ENCODE peak calls at places on chromosomes 5 and 9, in nine cellular contexts. D is CD8-positive, alpha-beta T cell; S is GM04504; R is chondrocyte; E is stimulated activated CD8-positive, alpha-beta memory T cell treated with anti-CD3 and anti-CD28 coated beads, Interleukin-7, amount 100 ng/mL, for 24 hours; O is stomach; L is esophagus squamous epithelium; Y is GM03348; W is stimulated activated CD4-positive, alpha-beta T cell treated with anti-CD3 and anti-CD28 coated beads, TNF-alpha, amount 100 ng/mL, for 48 hours. B is an unnamed sample.

GRCh38 chr5:125093776-125094175 is 347.3 kb upstream of the ZNF608 start:
- DNase-seq in O (no peak), E (no peak), W (no peak), S (peak), R (no peak), D (no peak), L (no peak), Y (peak), B (no peak)

GRCh38 chr9:78280982-78281668 is 15.8 kb upstream of the PSAT1 start:
- DNase-seq in Y (peak), L (no peak), S (peak), D (no peak), O (peak), E (no peak), W (no peak), R (no peak), B (no peak)

GRCh38 chr5:116652196-116652729 is 77.6 kb upstream of the SEMA6A start:
- DNase-seq in R (no peak), Y (no peak), S (no peak), E (no peak), D (no peak), O (no peak), W (no peak), L (no peak), B (peak)

GRCh38 chr5:58412932-58413331 is 47.0 kb downstream of the PLK2 start:
- DNase-seq in W (no peak), O (no peak), S (no peak), L (no peak), Y (no peak), R (no peak), D (no peak), E (no peak), B (no peak)

GRCh38 chr5:141816598-141817399 is 61.4 kb downstream of the PCDH1 start:
- DNase-seq in E (no peak), Y (no peak), L (no peak), R (no peak), S (no peak), W (no peak), D (no peak), O (no peak), B (no peak)

GRCh38 chr5:107286447-107287098 is 384.2 kb downstream of the EFNA5 start:
- DNase-seq in S (no peak), W (no peak), D (no peak), R (no peak), Y (no peak), L (no peak), O (no peak), E (no peak), B (no peak)

GRCh38 chr9:114130624-114131277 is 24.6 kb upstream of the COL27A1 start:
- DNase-seq in W (no peak), D (no peak), L (no peak), E (no peak), S (no peak), O (no peak), R (no peak), Y (no peak), B (no peak)

GRCh38 chr9:120693609-120694008 is 20.7 kb downstream of the MEGF9 start:
- DNase-seq in W (no peak), Y (no peak), L (no peak), E (no peak), R (no peak), S (no peak), O (no peak), D (no peak), B (no peak)

GRCh38 chr5:89308606-89309040 is 425.6 kb upstream of the MEF2C start:
- DNase-seq in D (no peak), L (no peak), O (no peak), S (no peak), E (no peak), W (no peak), R (no peak), Y (no peak), B (no peak)

GRCh38 chr5:157596449-157596848 is 20.9 kb upstream of the ADAM19 start:
- DNase-seq in W (peak), L (no peak), O (no peak), D (no peak), Y (peak), E (no peak), S (no peak), R (no peak), B (no peak)

GRCh38 chr5:116360008-116360853 is 214.4 kb downstream of the SEMA6A start:
- DNase-seq in W (no peak), S (peak), L (no peak), O (no peak), D (no peak), E (no peak), R (no peak), Y (no peak), B (no peak)

GRCh38 chr5:124439609-124440008 is 306.8 kb downstream of the ZNF608 start:
- DNase-seq in Y (no peak), R (no peak), O (no peak), D (no peak), W (no peak), E (no peak), L (no peak), S (no peak), B (no peak)

GRCh38 chr5:172455087-172455381 is 709 bp upstream of the SH3PXD2B start:
- DNase-seq in O (no peak), L (no peak), R (no peak), S (no peak), W (no peak), Y (no peak), E (no peak), D (no peak), B (no peak)

GRCh38 chr5:139588962-139589361 is 27.8 kb downstream of the UBE2D2 start:
- DNase-seq in Y (no peak), E (no peak), W (no peak), S (no peak), L (no peak), O (no peak), D (no peak), R (no peak), B (no peak)

GRCh38 chr5:115857621-115858349 is 16.1 kb downstream of the AP3S1 start:
- DNase-seq in O (no peak), D (no peak), E (no peak), R (no peak), Y (no peak), S (no peak), L (no peak), W (no peak), B (no peak)

GRCh38 chr9:134522502-134522848 is 119.1 kb upstream of the COL5A1 start:
- DNase-seq in R (no peak), O (peak), S (no peak), Y (no peak), W (no peak), L (no peak), D (no peak), E (no peak), B (no peak)

GRCh38 chr9:77020438-77021264 is 1.2 kb downstream of the FOXB2 start:
- DNase-seq in S (no peak), W (no peak), D (no peak), E (no peak), Y (no peak), L (no peak), O (no peak), R (no peak), B (no peak)

GRCh38 chr5:116032094-116032517 is at the start of gene ARL14EPL:
- DNase-seq in Y (peak), E (no peak), R (no peak), D (no peak), L (no peak), S (peak), O (peak), W (no peak), B (no peak)

GRCh38 chr5:57032151-57032551 is 80.2 kb upstream of the MIER3 start:
- DNase-seq in E (no peak), L (no peak), W (no peak), O (peak), S (no peak), Y (no peak), D (no peak), R (no peak), B (no peak)

GRCh38 chr9:12884736-12885395 is 110.0 kb downstream of the LURAP1L start:
- DNase-seq in D (no peak), O (no peak), S (peak), W (no peak), R (no peak), Y (peak), E (no peak), L (no peak), B (peak)

GRCh38 chr5:146884230-146884629 is 5.7 kb upstream of the PPP2R2B start:
- DNase-seq in Y (no peak), D (no peak), L (no peak), O (no peak), E (no peak), S (no peak), W (no peak), R (no peak), B (no peak)

GRCh38 chr5:159104759-159105317 is 5.1 kb upstream of the EBF1 start:
- DNase-seq in S (no peak), R (peak), Y (no peak), O (no peak), W (no peak), E (no peak), D (no peak), L (no peak), B (no peak)

GRCh38 chr9:127216888-127217217 is 47.7 kb upstream of the GARNL3 start:
- DNase-seq in R (no peak), S (no peak), Y (no peak), E (no peak), O (no peak), D (no peak), W (no peak), L (no peak), B (no peak)

GRCh38 chr5:5658226-5658625 is 235.7 kb downstream of the ICE1 start:
- DNase-seq in D (no peak), O (no peak), E (no peak), Y (peak), S (peak), L (no peak), R (no peak), W (no peak), B (no peak)

GRCh38 chr5:87589587-87589986 is 176.9 kb upstream of the CCNH start:
- DNase-seq in E (no peak), D (no peak), O (no peak), S (no peak), L (no peak), R (no peak), Y (no peak), W (no peak), B (no peak)

GRCh38 chr9:70080481-70081119 is 37.0 kb downstream of the MAMDC2 start:
- DNase-seq in Y (peak), D (no peak), O (no peak), R (no peak), S (peak), L (no peak), E (no peak), W (no peak), B (peak)

GRCh38 chr9:121692606-121693505 is 41.4 kb downstream of the DAB2IP start:
- DNase-seq in O (no peak), Y (peak), D (no peak), E (no peak), L (no peak), R (no peak), W (no peak), S (no peak), B (no peak)

GRCh38 chr5:59760798-59761348 is 132.7 kb downstream of the PDE4D start:
- DNase-seq in S (peak), L (no peak), E (no peak), R (no peak), O (no peak), D (no peak), Y (no peak), W (no peak), B (no peak)

GRCh38 chr9:121667890-121668289 is 16.5 kb downstream of the DAB2IP start:
- DNase-seq in O (no peak), R (no peak), Y (no peak), D (no peak), S (no peak), E (no peak), L (no peak), W (no peak), B (no peak)

GRCh38 chr9:116219686-116220085 is 66.1 kb downstream of the PAPPA start:
- DNase-seq in O (no peak), R (no peak), S (no peak), L (no peak), Y (no peak), D (no peak), E (no peak), W (no peak), B (no peak)

GRCh38 chr5:93289915-93290314 is 291.1 kb downstream of the NR2F1-AS1 start:
- DNase-seq in R (no peak), Y (no peak), O (no peak), D (no peak), W (no peak), L (no peak), S (no peak), E (no peak), B (peak)

GRCh38 chr5:43338856-43339255 is 25.6 kb upstream of the HMGCS1 start:
- DNase-seq in S (no peak), Y (no peak), D (no peak), W (no peak), O (no peak), L (no peak), E (no peak), R (no peak), B (no peak)

GRCh38 chr5:16550316-16550952 is 66.4 kb downstream of the RETREG1 start:
- DNase-seq in D (peak), R (no peak), O (no peak), Y (peak), L (no peak), E (no peak), S (no peak), W (peak), B (peak)

GRCh38 chr5:103894882-103895281 is 332.3 kb upstream of the NUDT12 start:
- DNase-seq in Y (peak), L (no peak), E (no peak), O (no peak), D (no peak), S (peak), W (no peak), R (no peak), B (no peak)

GRCh38 chr5:95262933-95263660 is 21.8 kb downstream of the MCTP1 start:
- DNase-seq in R (no peak), L (no peak), O (no peak), Y (no peak), D (no peak), W (no peak), S (no peak), E (no peak), B (no peak)